ENCODE peak calls at places on chromosome 4, in ten cellular contexts. P, F, B, V, K, I, H, O, Y and L are unnamed samples.

GRCh38 chr4:98481167-98481566 is 177.2 kb downstream of the TSPAN5 start:
- DNase-seq in P (no peak), F (no peak), B (no peak), V (no peak), K (no peak), I (no peak), H (no peak), O (peak; percentile 28), Y (no peak), L (no peak)

GRCh38 chr4:20615492-20616136 is 84.6 kb upstream of the PACRGL start:
- DNase-seq in P (no peak), F (no peak), B (no peak), V (peak; percentile 23), K (no peak), I (no peak), H (no peak), O (no peak), Y (no peak), L (no peak)

GRCh38 chr4:13240066-13240465 is 244.1 kb downstream of the RAB28 start:
- DNase-seq in P (no peak), F (no peak), B (peak; percentile 4), V (no peak), K (no peak), I (no peak), H (no peak), O (no peak), Y (no peak), L (no peak)

GRCh38 chr4:53854991-53855885 is 209.2 kb downstream of the CHIC2 start:
- DNase-seq in P (no peak), F (peak; percentile 9), B (no peak), V (peak; percentile 48), K (no peak), I (no peak), H (peak; percentile 60), O (no peak), Y (no peak), L (no peak)

GRCh38 chr4:35723973-35724372 is 520.3 kb downstream of the ARAP2 start:
- DNase-seq in P (no peak), F (no peak), B (no peak), V (no peak), K (no peak), I (no peak), H (no peak), O (no peak), Y (no peak), L (no peak)

GRCh38 chr4:24892778-24893177 is 20.1 kb downstream of the CCDC149 start:
- DNase-seq in P (no peak), F (no peak), B (no peak), V (no peak), K (no peak), I (no peak), H (no peak), O (no peak), Y (no peak), L (no peak)

GRCh38 chr4:177080388-177080787 is 229.3 kb upstream of the NEIL3 start:
- DNase-seq in P (no peak), F (no peak), B (no peak), V (no peak), K (no peak), I (no peak), H (no peak), O (no peak), Y (peak; percentile 43), L (no peak)

GRCh38 chr4:17275836-17276235 is 236.1 kb downstream of the QDPR start:
- DNase-seq in P (no peak), F (no peak), B (no peak), V (peak; percentile 5), K (no peak), I (no peak), H (peak; percentile 56), O (no peak), Y (no peak), L (no peak)

GRCh38 chr4:4349902-4350301 is 37.0 kb upstream of the NSG1 start:
- DNase-seq in P (no peak), F (no peak), B (no peak), V (no peak), K (no peak), I (no peak), H (no peak), O (no peak), Y (no peak), L (no peak)

GRCh38 chr4:4341861-4342650 is 44.8 kb upstream of the NSG1 start:
- DNase-seq in P (no peak), F (no peak), B (no peak), V (no peak), K (no peak), I (no peak), H (no peak), O (no peak), Y (no peak), L (no peak)

GRCh38 chr4:4347585-4347984 is 39.3 kb upstream of the NSG1 start:
- DNase-seq in P (no peak), F (no peak), B (no peak), V (no peak), K (no peak), I (no peak), H (no peak), O (no peak), Y (no peak), L (no peak)

GRCh38 chr4:4343038-4343437 is 43.9 kb upstream of the NSG1 start:
- DNase-seq in P (no peak), F (no peak), B (no peak), V (no peak), K (no peak), I (no peak), H (no peak), O (no peak), Y (no peak), L (no peak)

GRCh38 chr4:4344915-4345527 is 41.9 kb upstream of the NSG1 start:
- DNase-seq in P (no peak), F (no peak), B (no peak), V (no peak), K (no peak), I (no peak), H (no peak), O (no peak), Y (peak; percentile 96), L (no peak)
- TF ChIP-seq CTCF in P (no peak), F (no peak), B (no peak), V (no peak), K (no peak), I (no peak), H (no peak), O (no peak), Y (no peak), L (no peak)

GRCh38 chr4:88794087-88794486 is 96.5 kb upstream of the NAP1L5 start:
- DNase-seq in P (no peak), F (no peak), B (no peak), V (no peak), K (no peak), I (no peak), H (no peak), O (no peak), Y (no peak), L (no peak)

GRCh38 chr4:88793473-88793872 is 95.8 kb upstream of the NAP1L5 start:
- DNase-seq in P (no peak), F (no peak), B (no peak), V (no peak), K (no peak), I (no peak), H (no peak), O (no peak), Y (no peak), L (peak; percentile 7)

GRCh38 chr4:88792268-88792781 is 94.7 kb upstream of the NAP1L5 start:
- DNase-seq in P (no peak), F (no peak), B (no peak), V (peak; percentile 94), K (no peak), I (no peak), H (peak; percentile 86), O (no peak), Y (no peak), L (peak; percentile 7)

GRCh38 chr4:88792821-88793220 is 95.2 kb upstream of the NAP1L5 start:
- DNase-seq in P (no peak), F (no peak), B (no peak), V (peak; percentile 73), K (no peak), I (no peak), H (peak; percentile 59), O (no peak), Y (no peak), L (no peak)

DNA sequence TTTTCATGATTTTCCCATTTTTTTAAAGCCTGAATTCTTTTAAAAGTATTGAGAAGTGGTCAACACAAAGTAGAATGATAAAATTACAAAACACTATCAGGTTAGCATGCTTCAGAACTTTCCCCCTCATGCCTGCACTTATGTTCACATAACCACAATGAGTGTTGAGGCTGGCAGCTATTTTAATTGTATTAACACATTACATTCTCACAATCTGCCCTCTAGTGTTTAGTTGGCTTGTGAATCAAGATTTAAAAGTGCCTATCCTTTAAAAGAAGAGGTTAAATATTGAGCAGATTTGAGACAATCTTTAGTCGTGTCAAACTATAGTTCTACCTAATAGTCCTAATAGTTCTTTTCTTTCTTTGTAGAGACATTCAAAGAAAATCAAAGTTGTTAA is 93.6 kb upstream of the NAP1L5 start:
- DNase-seq in P (no peak), F (no peak), B (no peak), V (peak; percentile 58), K (no peak), I (no peak), H (peak; percentile 23), O (no peak), Y (peak; percentile 46), L (no peak)
- TF ChIP-seq CTCF in P (peak; percentile 46), F (no peak), B (peak; percentile 10), V (peak; percentile 27), K (no peak), I (no peak), H (peak; percentile 38), O (no peak), Y (peak; percentile 36), L (peak; percentile 32)

DNA sequence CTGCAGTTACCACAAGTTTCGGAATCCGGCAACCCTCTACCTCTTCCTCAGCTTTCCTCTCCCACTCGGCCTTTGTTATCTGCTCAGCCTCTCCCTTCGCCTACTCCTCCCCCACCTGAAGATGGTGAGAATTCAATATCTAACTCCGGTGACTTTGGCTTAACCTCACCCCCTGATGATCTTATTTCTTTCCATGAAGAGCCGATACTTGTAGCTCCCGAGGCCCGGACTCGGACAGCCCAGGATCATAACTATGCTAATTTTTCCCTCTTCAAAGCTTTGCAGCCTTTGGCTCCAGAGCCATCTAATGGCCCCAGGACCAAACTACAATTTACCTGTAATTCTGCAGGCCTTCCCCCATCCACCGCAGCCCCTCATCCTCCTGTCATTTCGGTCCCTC is 32.0 kb upstream of the MGST2 start:
- DNase-seq in P (peak; percentile 62), F (peak; percentile 26), B (no peak), V (peak; percentile 66), K (no peak), I (no peak), H (peak; percentile 20), O (no peak), Y (no peak), L (no peak)
- TF ChIP-seq CTCF in P (peak; percentile 70), F (peak; percentile 40), B (peak; percentile 40), V (peak; percentile 76), K (no peak), I (no peak), H (peak; percentile 60), O (peak; percentile 55), Y (peak; percentile 13), L (peak; percentile 31)

DNA sequence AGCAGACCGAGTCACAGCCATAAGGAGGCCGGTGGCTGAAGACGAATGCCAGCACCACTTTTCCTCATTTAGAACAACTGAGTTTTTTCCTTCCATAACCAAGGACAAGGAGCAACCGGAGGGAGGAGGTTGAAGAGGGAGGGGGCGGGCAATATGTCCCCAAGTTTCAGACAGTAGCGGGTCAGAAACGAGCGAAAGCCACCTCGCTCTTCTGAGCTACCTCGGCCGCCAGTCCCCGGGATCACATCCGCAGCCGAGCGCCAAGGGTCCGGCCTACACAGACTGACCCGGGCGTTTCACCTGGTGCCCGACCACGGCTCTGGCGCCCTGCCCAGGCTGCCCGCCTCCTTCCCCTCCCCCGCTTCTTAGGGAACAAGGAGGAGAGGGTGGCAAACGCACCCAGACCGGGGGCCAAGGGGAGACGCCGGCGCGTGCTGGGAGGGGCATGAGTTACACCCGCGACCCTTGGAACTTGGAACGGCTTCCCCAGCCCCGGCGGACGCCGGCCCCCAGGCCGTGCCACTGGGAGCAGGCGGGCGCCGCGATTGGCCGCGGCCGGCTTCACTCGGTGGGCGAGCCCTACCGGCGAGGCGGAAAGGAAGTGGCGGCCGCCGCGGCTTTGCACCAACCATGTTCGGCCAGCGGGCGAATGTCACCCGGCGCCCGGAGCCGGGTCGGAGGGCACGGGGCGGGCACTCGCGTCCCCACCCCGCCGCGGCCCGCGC is 1.6 kb downstream of the IRF2 start:
- DNase-seq in P (peak; percentile 53), F (peak; percentile 87), B (no peak), V (peak; percentile 60), K (peak; percentile 81), I (peak; percentile 60), H (peak; percentile 51), O (peak; percentile 59), Y (peak; percentile 59), L (peak; percentile 73)
- TF ChIP-seq CTCF in P (peak; percentile 11), F (no peak), B (no peak), V (no peak), K (no peak), I (no peak), H (no peak), O (no peak), Y (no peak), L (no peak)